ENCODE peak calls at places on chromosomes 2 and 18, in four cellular contexts. N, T, A and M are unnamed samples.

GRCh38 chr2:146661494-146662096 is 1183.2 kb upstream of the ACVR2A start:
- DNase-seq in T (no peak), N (peak; percentile 7), A (no peak), M (peak; percentile 23)

GRCh38 chr18:59810183-59810582 is 89.6 kb upstream of the PMAIP1 start:
- DNase-seq in T (no peak), N (no peak), A (no peak), M (no peak)

GRCh38 chr2:162118166-162119031 is 33.6 kb downstream of the GCG start:
- DNase-seq in A (no peak), N (no peak), T (no peak), M (no peak)

GRCh38 chr2:73759287-73759764 is 20.6 kb downstream of the DUSP11 start:
- DNase-seq in T (no peak), A (no peak), N (no peak), M (no peak)

GRCh38 chr2:17470855-17471641 is 47.2 kb downstream of the RAD51AP2 start:
- DNase-seq in T (peak; percentile 34), A (peak; percentile 4), N (peak; percentile 30), M (peak; percentile 71)

GRCh38 chr2:73176205-73176880 is 26.0 kb upstream of the NOTO start:
- DNase-seq in N (peak; percentile 29), A (no peak), T (peak; percentile 22), M (peak; percentile 47)

GRCh38 chr18:40371673-40372072 is 1583.4 kb upstream of the PIK3C3 start:
- DNase-seq in T (no peak), N (no peak), A (no peak), M (no peak)

GRCh38 chr2:9918275-9918674 is 33.2 kb upstream of the GRHL1 start:
- DNase-seq in N (no peak), T (no peak), A (no peak), M (no peak)

GRCh38 chr2:121251497-121251896 is 33.5 kb downstream of the TFCP2L1 start:
- DNase-seq in N (no peak), A (no peak), T (no peak), M (no peak)

GRCh38 chr18:77716282-77716681 is 466.6 kb downstream of the GALR1 start:
- DNase-seq in A (no peak), T (no peak), N (no peak), M (no peak)

GRCh38 chr2:232842689-232843088 is 27.4 kb upstream of the SNORC start:
- DNase-seq in N (no peak), T (no peak), A (no peak), M (no peak)

GRCh38 chr18:11666831-11667230 is 22.2 kb upstream of the GNAL start:
- DNase-seq in T (no peak), N (no peak), A (no peak), M (no peak)

GRCh38 chr2:127413782-127414743 is 4.2 kb upstream of the PROC start:
- DNase-seq in N (no peak), T (no peak), A (no peak), M (peak; percentile 73)

GRCh38 chr2:37656512-37657423 is 14.7 kb downstream of the CDC42EP3 start:
- DNase-seq in A (no peak), T (no peak), N (no peak), M (no peak)

GRCh38 chr2:231360401-231360800 is 35.1 kb upstream of the B3GNT7 start:
- DNase-seq in N (no peak), T (peak; percentile 51), A (no peak), M (no peak)

GRCh38 chr2:190023860-190024259 is 38.7 kb downstream of the MSTN start:
- DNase-seq in T (no peak), A (no peak), N (peak; percentile 6), M (peak; percentile 57)

GRCh38 chr2:24548058-24548457 is 57.0 kb downstream of the NCOA1 start:
- DNase-seq in T (no peak), A (no peak), N (no peak), M (no peak)

GRCh38 chr2:54471221-54471711 is 15.1 kb downstream of the SPTBN1 start:
- DNase-seq in T (no peak), A (peak; percentile 55), N (no peak), M (peak; percentile 90)

GRCh38 chr2:71861186-71862160 is 286.2 kb downstream of the CYP26B1 start:
- DNase-seq in A (no peak), T (no peak), N (no peak), M (no peak)

GRCh38 chr2:234335676-234336228 is 161.1 kb downstream of the ARL4C start:
- DNase-seq in N (no peak), A (no peak), T (no peak), M (no peak)

GRCh38 chr2:187915810-187916209 is 361.6 kb upstream of the TFPI start:
- DNase-seq in N (no peak), T (no peak), A (no peak), M (no peak)

GRCh38 chr2:239778861-239779591 is 246.1 kb downstream of the NDUFA10 start:
- DNase-seq in N (no peak), A (no peak), T (no peak), M (no peak)

GRCh38 chr2:54629914-54630609 is 93.4 kb upstream of the EML6 start:
- DNase-seq in N (no peak), A (peak; percentile 40), T (no peak), M (peak; percentile 81)

GRCh38 chr2:197388866-197389587 is 45.8 kb downstream of the SF3B1 start:
- DNase-seq in A (no peak), T (no peak), N (no peak), M (no peak)

GRCh38 chr2:816278-816677 is 134.4 kb upstream of the SNTG2 start:
- DNase-seq in A (no peak), N (no peak), T (no peak), M (no peak)

GRCh38 chr2:148720501-148720998 is 76.0 kb downstream of the EPC2 start:
- DNase-seq in A (no peak), T (no peak), N (no peak), M (no peak)

GRCh38 chr2:129857200-129857599 is 122.3 kb upstream of the RAB6C start:
- DNase-seq in A (no peak), N (no peak), T (no peak), M (no peak)

GRCh38 chr18:35355140-35355618 is 11.0 kb upstream of the ZNF24 start:
- DNase-seq in N (peak; percentile 32), A (no peak), T (peak; percentile 65), M (peak; percentile 85)

GRCh38 chr2:38959938-38960608 is 70.4 kb downstream of the ARHGEF33 start:
- DNase-seq in A (no peak), N (no peak), T (peak; percentile 75), M (no peak)

GRCh38 chr2:109318150-109318948 is 189.3 kb downstream of the SH3RF3 start:
- DNase-seq in T (no peak), A (no peak), N (no peak), M (peak; percentile 20)

GRCh38 chr2:72579595-72580180 is 246.1 kb downstream of the EXOC6B start:
- DNase-seq in A (no peak), T (no peak), N (no peak), M (peak; percentile 70)

GRCh38 chr2:220619525-220620267 is 952.4 kb downstream of the EPHA4 start:
- DNase-seq in N (no peak), T (no peak), A (no peak), M (no peak)

GRCh38 chr2:74548285-74548918 is 5.3 kb downstream of the LOXL3 start:
- DNase-seq in N (no peak), A (no peak), T (no peak), M (no peak)

GRCh38 chr2:30527859-30528258 is 80.8 kb downstream of the LCLAT1 start:
- DNase-seq in T (no peak), N (no peak), A (no peak), M (no peak)
- TF ChIP-seq TCF7 in T (no peak), N (no peak), A (no peak), M (no peak)

GRCh38 chr18:23903971-23904370 is 110.6 kb upstream of the TTC39C start:
- DNase-seq in T (no peak), N (no peak), A (no peak), M (no peak)

GRCh38 chr18:23897733-23898132 is 116.8 kb upstream of the TTC39C start:
- DNase-seq in T (no peak), A (no peak), N (no peak), M (no peak)

GRCh38 chr18:23906658-23907057 is 107.9 kb upstream of the TTC39C start:
- DNase-seq in T (no peak), N (no peak), A (no peak), M (no peak)

GRCh38 chr18:23900979-23901378 is 113.6 kb upstream of the TTC39C start:
- DNase-seq in T (peak; percentile 20), A (no peak), N (no peak), M (no peak)

GRCh38 chr18:23902396-23902795 is 112.2 kb upstream of the TTC39C start:
- DNase-seq in T (no peak), N (no peak), A (no peak), M (no peak)
- TF ChIP-seq TCF7 in T (no peak), N (no peak), A (no peak), M (no peak)

GRCh38 chr18:42563995-42564394 is 551.5 kb downstream of the RIT2 start:
- DNase-seq in T (no peak), N (no peak), A (no peak), M (no peak)

GRCh38 chr18:42559292-42559691 is 556.2 kb downstream of the RIT2 start:
- DNase-seq in N (no peak), T (no peak), A (no peak), M (no peak)

GRCh38 chr18:42564761-42565160 is 550.7 kb downstream of the RIT2 start:
- DNase-seq in N (no peak), T (no peak), A (no peak), M (no peak)

GRCh38 chr18:42561521-42561920 is 554.0 kb downstream of the RIT2 start:
- DNase-seq in N (no peak), T (no peak), A (no peak), M (no peak)
- TF ChIP-seq TCF7 in N (no peak), T (no peak), A (no peak), M (no peak)

GRCh38 chr18:32049393-32050161 is 31.0 kb downstream of the RNF125 start:
- DNase-seq in N (no peak), T (no peak), A (no peak), M (no peak)
- TF ChIP-seq TCF7 in N (no peak), T (no peak), A (no peak), M (no peak)